ENCODE peak calls at places on chromosomes 5 and 9, in four cellular contexts. P is activated CD4-positive, alpha-beta T cell treated with anti-CD3 and anti-CD28 coated beads, Interleukin-2, amount 10 ng/mL, durations not matched to agents 7 days and 5 days; H is stimulated activated naive CD4-positive, alpha-beta T cell; E is fibroblast of mammary gland. Q is an unnamed sample.

GRCh38 chr5:52784741-52785140 is 3.0 kb upstream of the ITGA1 start:
- DNase-seq in P (no peak), H (no peak), E (no peak), Q (no peak)

GRCh38 chr5:157528036-157528632 is 47.4 kb downstream of the ADAM19 start:
- DNase-seq in P (no peak), H (no peak), E (peak; percentile 55), Q (peak; percentile 42)

GRCh38 chr5:68141494-68141893 is 74.1 kb upstream of the PIK3R1 start:
- DNase-seq in P (no peak), H (no peak), E (peak; percentile 36), Q (peak; percentile 40)

GRCh38 chr9:19999491-20000057 is 210.7 kb upstream of the SLC24A2 start:
- DNase-seq in P (peak; percentile 58), H (no peak), E (peak; percentile 96), Q (peak; percentile 60)

GRCh38 chr5:177399903-177400868 is at the start of gene PFN3:
- DNase-seq in P (no peak), H (no peak), E (peak; percentile 69), Q (peak; percentile 8)

GRCh38 chr9:123465304-123465703 is 109.3 kb downstream of the CRB2 start:
- DNase-seq in P (no peak), H (no peak), E (no peak), Q (no peak)

GRCh38 chr9:13278023-13278367 is 1.5 kb downstream of the MPDZ start:
- DNase-seq in P (no peak), H (no peak), E (peak; percentile 35), Q (no peak)

GRCh38 chr5:82004511-82004910 is 32.7 kb downstream of the ATG10 start:
- DNase-seq in P (no peak), H (no peak), E (peak; percentile 87), Q (no peak)

GRCh38 chr9:109411818-109412352 is 86.2 kb downstream of the PTPN3 start:
- DNase-seq in P (peak; percentile 16), H (no peak), E (peak; percentile 62), Q (peak; percentile 53)

GRCh38 chr5:39714036-39714698 is 289.4 kb upstream of the DAB2 start:
- DNase-seq in P (peak; percentile 54), H (peak; percentile 42), E (peak; percentile 78), Q (peak; percentile 64)

GRCh38 chr5:177444106-177445051 is 2.2 kb upstream of the PRR7 start:
- DNase-seq in P (no peak), H (no peak), E (no peak), Q (no peak)

GRCh38 chr5:30000231-30000630 is 1193.3 kb upstream of the CDH6 start:
- DNase-seq in P (no peak), H (no peak), E (no peak), Q (no peak)

GRCh38 chr5:131491749-131492148 is 143.3 kb downstream of the RAPGEF6 start:
- DNase-seq in P (no peak), H (no peak), E (peak; percentile 40), Q (peak; percentile 51)

GRCh38 chr5:13250450-13251291 is 693.8 kb downstream of the DNAH5 start:
- DNase-seq in P (no peak), H (no peak), E (no peak), Q (peak; percentile 1)

Q was measured in AG10803.